ENCODE peak calls at places on chromosomes 16 and 17, in four cellular contexts. One of them, this sample, is unnamed.

GRCh38 chr17:28579526-28579925 is 2.8 kb upstream of the ALDOC start:
- DNase-seq in RWPE1: no peak
- DNase-seq in iPS-NIHi11: no peak
- DNase-seq in OCI-LY7: no peak
- DNase-seq in this sample: no peak

GRCh38 chr17:27669136-27669535 is 38.1 kb downstream of the LGALS9 start:
- DNase-seq in OCI-LY7: no peak
- DNase-seq in RWPE1: no peak
- DNase-seq in iPS-NIHi11: no peak
- DNase-seq in this sample: no peak

GRCh38 chr16:79278506-79278905 is 322.0 kb downstream of the MAF start:
- DNase-seq in RWPE1: no peak
- DNase-seq in iPS-NIHi11: no peak
- DNase-seq in OCI-LY7: peak; percentile 42
- DNase-seq in this sample: no peak

GRCh38 chr17:44758414-44759095 is at the start of gene ADAM11:
- DNase-seq in iPS-NIHi11: peak; percentile 85
- DNase-seq in RWPE1: no peak
- DNase-seq in OCI-LY7: no peak
- DNase-seq in this sample: no peak

GRCh38 chr16:10878644-10879498 is 1.9 kb downstream of the CIITA start:
- DNase-seq in OCI-LY7: peak; percentile 49
- DNase-seq in RWPE1: peak; percentile 38
- DNase-seq in iPS-NIHi11: peak; percentile 67
- DNase-seq in this sample: no peak

GRCh38 chr16:58338205-58338604 is 43.4 kb upstream of the PRSS54 start:
- DNase-seq in iPS-NIHi11: no peak
- DNase-seq in OCI-LY7: peak; percentile 31
- DNase-seq in RWPE1: no peak
- DNase-seq in this sample: no peak

GRCh38 chr16:72946474-72947194 is 101.3 kb downstream of the ZFHX3 start:
- DNase-seq in iPS-NIHi11: no peak
- DNase-seq in OCI-LY7: no peak
- DNase-seq in RWPE1: no peak
- DNase-seq in this sample: no peak

GRCh38 chr17:82566129-82566995 is 46.8 kb downstream of the FOXK2 start:
- DNase-seq in OCI-LY7: no peak
- DNase-seq in iPS-NIHi11: no peak
- DNase-seq in RWPE1: no peak
- DNase-seq in this sample: no peak